ENCODE peak calls at places on chromosomes 4 and X, in five cellular contexts. W, T, D, Y and F are unnamed samples.

GRCh38 chr4:166538491-166539005 is 665.5 kb downstream of the TLL1 start:
- DNase-seq in T (no peak), W (no peak), Y (no peak), D (no peak), F (no peak)

GRCh38 chr4:18318682-18319410 is 297.3 kb upstream of the LCORL start:
- DNase-seq in W (no peak), Y (no peak), T (no peak), D (no peak), F (no peak)

GRCh38 chr4:186002853-186003252 is 66.1 kb upstream of the TLR3 start:
- DNase-seq in Y (no peak), D (no peak), T (no peak), W (no peak), F (no peak)

GRCh38 chrX:19739683-19740082 is 147.7 kb downstream of the SH3KBP1 start:
- DNase-seq in D (peak), T (peak), W (peak), Y (peak), F (peak)

GRCh38 chrX:25076941-25077500 is 61.3 kb upstream of the ARX start:
- DNase-seq in T (no peak), D (no peak), W (no peak), Y (no peak), F (no peak)

GRCh38 chrX:276588-277171 is 4.5 kb upstream of the PLCXD1 start:
- DNase-seq in W (no peak), T (no peak), D (no peak), Y (no peak), F (no peak)

GRCh38 chrX:44036336-44036735 is 63.1 kb upstream of the NDP start:
- DNase-seq in D (no peak), T (no peak), Y (no peak), W (no peak), F (no peak)

GRCh38 chr4:22987861-22988260 is 295.1 kb downstream of the GBA3 start:
- DNase-seq in Y (no peak), D (no peak), W (no peak), T (no peak), F (no peak)

GRCh38 chr4:52713456-52713937 is 37.7 kb downstream of the ERVMER34-1 start:
- DNase-seq in Y (no peak), W (no peak), D (no peak), T (peak), F (no peak)